ENCODE peak calls at places on chromosomes 5 and 9, in five cellular contexts. S is endothelial cell, Z is frontal cortex, W is NCI-H2029 treated with DMSO at 0.1 percent for 48 hours, K is heart left ventricle. J is an unnamed sample.

GRCh38 chr9:91611582-91611981 is 187.9 kb upstream of the NFIL3 start:
- DNase-seq in S (no peak), Z (no peak), W (no peak), K (no peak), J (no peak)

GRCh38 chr5:80181618-80182211 is 74.1 kb downstream of the SERINC5 start:
- DNase-seq in S (no peak), Z (no peak), W (peak), K (no peak), J (no peak)

GRCh38 chr5:173486826-173487225 is 129.6 kb downstream of the BOD1 start:
- DNase-seq in S (no peak), Z (no peak), W (no peak), K (no peak), J (no peak)

GRCh38 chr5:114449836-114450515 is 88.1 kb downstream of the KCNN2 start:
- DNase-seq in S (peak), Z (peak), W (no peak), K (peak), J (peak)

GRCh38 chr9:95112436-95113280 is 204.9 kb downstream of the FANCC start:
- DNase-seq in S (no peak), Z (no peak), W (no peak), K (no peak), J (no peak)

GRCh38 chr5:112253478-112254250 is 165.4 kb downstream of the EPB41L4A start:
- DNase-seq in S (no peak), Z (no peak), W (no peak), K (peak), J (no peak)

GRCh38 chr5:160556886-160557285 is 135.2 kb downstream of the PTTG1 start:
- DNase-seq in S (no peak), Z (no peak), W (no peak), K (no peak), J (no peak)

GRCh38 chr5:514101-514485 is 10.2 kb downstream of the SLC9A3 start:
- DNase-seq in S (no peak), Z (no peak), W (no peak), K (no peak), J (no peak)

GRCh38 chr5:134524219-134524825 is 1.1 kb upstream of the JADE2 start:
- DNase-seq in S (peak), Z (peak), W (peak), K (peak), J (no peak)

GRCh38 chr9:133758228-133758627 is 20.1 kb upstream of the SARDH start:
- DNase-seq in S (no peak), Z (no peak), W (no peak), K (no peak), J (no peak)

J was measured in Panc1.